ENCODE peak calls at places on chromosomes 12 and 14, in ten cellular contexts. P is glutamatergic neuron; U is CD8-positive, alpha-beta T cell; Z is endothelial cell; I is G401; F is heart right ventricle; H is stimulated activated CD4-positive, alpha-beta T cell treated with anti-CD3 and anti-CD28 coated beads, Interleukin-1b, Interleukin-23, amount 100 ng/mL, for 1 hour; G is NCI-H345; C is activated CD4-positive, alpha-beta T cell treated with anti-CD3 and anti-CD28 coated beads for 4 hours; Y is H4. O is an unnamed sample.
A peak's percentile ranks its signal among the peaks of the same experiment; 100 is the strongest.

GRCh38 chr12:18066666-18067065 is 23.3 kb downstream of the RERGL start:
- DNase-seq in P (no peak), Z (no peak), U (no peak), Y (no peak), I (no peak), G (no peak), F (no peak), C (no peak), H (no peak), O (no peak)

GRCh38 chr14:77181603-77182437 is at the start of gene TMEM63C:
- DNase-seq in I (peak; percentile 92), U (peak; percentile 62), F (no peak), G (peak; percentile 86), C (peak; percentile 36), H (no peak), Y (peak; percentile 67), P (peak; percentile 86), Z (peak; percentile 64), O (no peak)

GRCh38 chr14:88541324-88541723 is 13.5 kb downstream of the PTPN21 start:
- DNase-seq in H (no peak), F (no peak), Y (no peak), C (no peak), I (no peak), P (no peak), G (no peak), U (no peak), Z (no peak), O (no peak)

GRCh38 chr14:48350971-48351370 is 675.6 kb upstream of the MDGA2 start:
- DNase-seq in H (no peak), C (no peak), F (no peak), I (no peak), Z (no peak), G (no peak), P (no peak), U (no peak), Y (peak; percentile 8), O (no peak)

GRCh38 chr12:128745772-128746689 is 77.7 kb downstream of the SLC15A4 start:
- DNase-seq in I (no peak), G (no peak), F (no peak), H (no peak), C (no peak), Y (no peak), Z (no peak), P (no peak), U (no peak), O (no peak)

GRCh38 chr14:65991124-65991523 is 495.0 kb upstream of the CCDC196 start:
- DNase-seq in I (no peak), P (no peak), H (no peak), Z (no peak), C (no peak), F (no peak), U (no peak), Y (no peak), G (no peak), O (no peak)

GRCh38 chr12:121060149-121061001 is 21.3 kb upstream of the OASL start:
- DNase-seq in Y (peak; percentile 80), Z (peak; percentile 33), I (peak; percentile 43), G (peak; percentile 47), F (peak; percentile 59), P (no peak), C (peak; percentile 59), H (peak; percentile 14), U (peak; percentile 72), O (no peak)

GRCh38 chr14:57834961-57835360 is 30.9 kb downstream of the SLC35F4 start:
- DNase-seq in H (no peak), Y (no peak), I (no peak), P (no peak), Z (no peak), C (no peak), F (no peak), U (no peak), G (no peak), O (no peak)

GRCh38 chr12:85573635-85574214 is 262.5 kb downstream of the RASSF9 start:
- DNase-seq in G (no peak), P (no peak), C (no peak), Y (no peak), U (no peak), H (no peak), Z (no peak), F (no peak), I (no peak), O (no peak)

GRCh38 chr12:48815281-48816110 is 2.8 kb upstream of the CACNB3 start:
- DNase-seq in U (no peak), P (peak; percentile 90), H (no peak), F (peak; percentile 81), C (peak; percentile 12), Y (peak; percentile 85), Z (peak; percentile 62), I (peak; percentile 91), G (peak; percentile 46), O (peak; percentile 84)

GRCh38 chr14:67269338-67270060 is 28.3 kb downstream of the PALS1 start:
- DNase-seq in U (no peak), P (no peak), I (no peak), F (no peak), G (no peak), Z (no peak), Y (no peak), H (no peak), C (no peak), O (no peak)

O was measured in tibial artery.